ENCODE peak calls at places on chromosomes 5 and 9, in eight cellular contexts. O is DND-41; V is stimulated activated CD4-positive, alpha-beta T cell treated with anti-CD3 and anti-CD28 coated beads, Interleukin-12 subunit alpha, Interleukin-12 subunit beta, amount 100 ng/mL, for 4 hours; Z is HCT116; F is Calu3; E is aorta; R is HTR-8/SVneo; W is brain microvascular endothelial cell. J is an unnamed sample.

GRCh38 chr9:82543726-82544125 is 519.2 kb downstream of the RASEF start:
- DNase-seq in O (no peak), R (no peak), F (no peak), W (no peak), Z (no peak), E (no peak), V (no peak), J (no peak)

GRCh38 chr5:163815240-163815791 is 309.9 kb downstream of the MAT2B start:
- DNase-seq in R (no peak), E (no peak), Z (no peak), O (no peak), V (no peak), F (no peak), W (no peak), J (no peak)

GRCh38 chr9:89374176-89374575 is 55.9 kb downstream of the SECISBP2 start:
- DNase-seq in R (no peak), F (no peak), O (no peak), E (no peak), Z (no peak), V (no peak), W (peak; percentile 55), J (no peak)

GRCh38 chr9:137761032-137761431 is 116.5 kb upstream of the CACNA1B start:
- DNase-seq in E (no peak), Z (no peak), V (no peak), O (no peak), R (no peak), W (no peak), F (no peak), J (no peak)

GRCh38 chr9:21864505-21864904 is 62.1 kb downstream of the MTAP start:
- DNase-seq in R (no peak), Z (no peak), E (no peak), F (no peak), O (no peak), V (no peak), W (no peak), J (no peak)

GRCh38 chr9:37121881-37122280 is 1.5 kb downstream of the ZCCHC7 start:
- DNase-seq in V (no peak), Z (no peak), E (no peak), F (no peak), R (no peak), W (no peak), O (no peak), J (no peak)

GRCh38 chr9:96331236-96331947 is 29.4 kb upstream of the HSD17B3 start:
- DNase-seq in W (no peak), R (peak; percentile 24), E (no peak), F (peak; percentile 17), Z (no peak), O (no peak), V (no peak), J (no peak)

GRCh38 chr5:78467744-78468357 is 107.4 kb downstream of the SCAMP1 start:
- DNase-seq in V (no peak), Z (no peak), W (peak; percentile 12), F (no peak), E (no peak), O (no peak), R (peak; percentile 41), J (no peak)

GRCh38 chr9:124769451-124770358 is 1.4 kb downstream of the NR6A1 start:
- DNase-seq in F (peak; percentile 46), W (no peak), O (no peak), E (no peak), R (no peak), Z (peak; percentile 85), V (peak; percentile 20), J (no peak)

GRCh38 chr5:149011084-149011483 is 51.8 kb downstream of the SH3TC2 start:
- DNase-seq in W (no peak), R (peak; percentile 57), Z (no peak), V (no peak), F (peak; percentile 74), E (no peak), O (no peak), J (no peak)

GRCh38 chr9:117869287-117869686 is 165.1 kb downstream of the TLR4 start:
- DNase-seq in R (no peak), F (no peak), V (no peak), Z (no peak), O (no peak), E (no peak), W (no peak), J (no peak)

J was measured in stimulated activated naive CD8-positive, alpha-beta T cell treated with anti-CD3 and anti-CD28 coated beads, Interleukin-15, amount 100 ng/mL, for 72 hours.